ENCODE peak calls at places on chromosomes 6 and 20, in five cellular contexts. S is occipital lobe; X is activated CD8-positive, alpha-beta memory T cell treated with anti-CD3 and anti-CD28 coated beads, Interleukin-2, amount 50 U/mL, for 48 hours; P is activated T-cell treated with anti-CD3 and anti-CD28 coated beads for 1 hour; L is stimulated activated CD4-positive, alpha-beta T cell treated with anti-CD3 and anti-CD28 coated beads, TNF-alpha, amount 100 ng/mL, for 1 hour. C is an unnamed sample.

GRCh38 chr6:150008588-150008987 is 16.7 kb downstream of the RAET1L start:
- DNase-seq in P (no peak), S (no peak), L (no peak), X (peak), C (no peak)

GRCh38 chr6:98579089-98579488 is 255.3 kb upstream of the POU3F2 start:
- DNase-seq in P (no peak), S (no peak), L (no peak), X (no peak), C (no peak)

GRCh38 chr20:14948416-14948815 is 611.0 kb upstream of the FLRT3 start:
- DNase-seq in S (no peak), L (no peak), P (no peak), X (no peak), C (no peak)

GRCh38 chr6:83183082-83183828 is 9.8 kb downstream of the PGM3 start:
- DNase-seq in S (no peak), L (no peak), P (no peak), X (no peak), C (no peak)

GRCh38 chr6:68958327-68958726 is 323.2 kb downstream of the ADGRB3 start:
- DNase-seq in P (no peak), L (no peak), S (no peak), X (no peak), C (no peak)

GRCh38 chr20:20546402-20546801 is 166.0 kb downstream of the RALGAPA2 start:
- DNase-seq in P (no peak), X (no peak), L (no peak), S (no peak), C (no peak)

GRCh38 chr6:67952948-67953347 is 682.1 kb upstream of the ADGRB3 start:
- DNase-seq in X (no peak), P (no peak), L (no peak), S (no peak), C (no peak)

GRCh38 chr20:48616481-48616880 is 211.3 kb downstream of the PREX1 start:
- DNase-seq in L (no peak), X (no peak), S (no peak), P (no peak), C (no peak)

GRCh38 chr6:149169761-149170359 is 147.7 kb upstream of the TAB2 start:
- DNase-seq in P (no peak), X (no peak), L (no peak), S (no peak), C (no peak)

GRCh38 chr6:38573800-38574395 is 65.8 kb downstream of the BTBD9 start:
- DNase-seq in X (no peak), P (no peak), S (no peak), L (no peak), C (no peak)

GRCh38 chr6:158405933-158406332 is 93.7 kb downstream of the TULP4 start:
- DNase-seq in L (no peak), X (no peak), P (no peak), S (no peak), C (no peak)

GRCh38 chr6:151391021-151391470 is 313 bp downstream of the ZBTB2 start:
- DNase-seq in X (peak), L (peak), S (peak), P (peak), C (peak)

GRCh38 chr6:156852858-156853216 is 75.7 kb downstream of the ARID1B start:
- DNase-seq in S (no peak), P (no peak), L (no peak), X (no peak), C (no peak)

GRCh38 chr6:39590994-39591393 is 134.2 kb downstream of the KIF6 start:
- DNase-seq in P (no peak), S (no peak), X (no peak), L (no peak), C (no peak)

GRCh38 chr6:157172088-157172768 is 151.1 kb downstream of the TMEM242 start:
- DNase-seq in L (no peak), S (peak), X (no peak), P (no peak), C (no peak)

GRCh38 chr6:7264041-7264440 is 49.0 kb downstream of the SSR1 start:
- DNase-seq in P (no peak), S (no peak), L (no peak), X (peak), C (no peak)

GRCh38 chr20:1803216-1804128 is 91.7 kb upstream of the SIRPA start:
- DNase-seq in P (peak), S (peak), X (peak), L (no peak), C (peak)

GRCh38 chr6:30076333-30076732 is 764 bp upstream of the RNF39 start:
- DNase-seq in S (no peak), P (no peak), X (no peak), L (no peak), C (no peak)

GRCh38 chr6:25062070-25062811 is 126.5 kb upstream of the RIPOR2 start:
- DNase-seq in S (no peak), L (no peak), X (no peak), P (no peak), C (no peak)

GRCh38 chr20:62503414-62504178 is 27.8 kb upstream of the GATA5 start:
- DNase-seq in X (no peak), L (no peak), S (no peak), P (no peak), C (no peak)

GRCh38 chr20:44909872-44910689 is at the start of gene PABPC1L:
- DNase-seq in S (peak), X (peak), L (peak), P (peak), C (peak)

GRCh38 chr6:144519429-144519828 is 234.3 kb downstream of the UTRN start:
- DNase-seq in L (no peak), X (no peak), P (no peak), S (no peak), C (no peak)

GRCh38 chr6:157096105-157096504 is 227.2 kb downstream of the TMEM242 start:
- DNase-seq in L (no peak), P (no peak), S (no peak), X (no peak), C (no peak)

GRCh38 chr20:57579898-57580447 is 19.1 kb downstream of the PCK1 start:
- DNase-seq in L (no peak), P (no peak), X (no peak), S (no peak), C (peak)

GRCh38 chr20:54468082-54468481 is 7.3 kb upstream of the DOK5 start:
- DNase-seq in X (no peak), L (no peak), S (peak), P (no peak), C (no peak)

GRCh38 chr20:33731693-33732165 is at the start of gene ZNF341:
- DNase-seq in L (peak), P (peak), S (peak), X (peak), C (peak)

GRCh38 chr6:56552212-56553130 is 90.2 kb downstream of the DST start:
- DNase-seq in X (no peak), L (no peak), S (no peak), P (no peak), C (no peak)

GRCh38 chr6:43629104-43629504 is at the start of gene GTPBP2:
- DNase-seq in L (peak), S (peak), X (peak), P (peak), C (peak)

GRCh38 chr20:12262747-12263146 is 345.1 kb downstream of the BTBD3 start:
- DNase-seq in L (no peak), X (no peak), P (no peak), S (no peak), C (no peak)

GRCh38 chr6:78607188-78607587 is 260.2 kb upstream of the IRAK1BP1 start:
- DNase-seq in P (no peak), S (no peak), X (no peak), L (no peak), C (no peak)

GRCh38 chr6:141403827-141404226 is 728.9 kb upstream of the GJE1 start:
- DNase-seq in S (no peak), P (no peak), X (no peak), L (no peak), C (no peak)

GRCh38 chr6:159654483-159655098 is 38.5 kb downstream of the SOD2 start:
- DNase-seq in X (no peak), L (no peak), S (no peak), P (no peak), C (no peak)

GRCh38 chr6:63764318-63764916 is 128.8 kb downstream of the PHF3 start:
- DNase-seq in L (no peak), S (no peak), X (no peak), P (no peak), C (no peak)